ENCODE peak calls at places on chromosome 15, in five cellular contexts. One of them, this sample, is unnamed.

GRCh38 chr15:95624100-95624499 is 706.4 kb upstream of the NR2F2 start:
- DNase-seq in GM12865: no peak
- DNase-seq in cardiac muscle cell: no peak
- DNase-seq in activated naive CD8-positive, alpha-beta T cell treated with anti-CD3 and anti-CD28 coated beads, Interleukin-2, amount 50 U/mL, for 24 hours: no peak
- DNase-seq in lower lobe of right lung: no peak
- DNase-seq in this sample: no peak

GRCh38 chr15:79091204-79091867 is 756 bp upstream of the RASGRF1 start:
- DNase-seq in GM12865: peak
- DNase-seq in cardiac muscle cell: peak
- DNase-seq in activated naive CD8-positive, alpha-beta T cell treated with anti-CD3 and anti-CD28 coated beads, Interleukin-2, amount 50 U/mL, for 24 hours: peak
- DNase-seq in lower lobe of right lung: no peak
- DNase-seq in this sample: peak

GRCh38 chr15:92652576-92652966 is 3.0 kb downstream of the FAM174B start:
- DNase-seq in GM12865: no peak
- DNase-seq in cardiac muscle cell: no peak
- DNase-seq in activated naive CD8-positive, alpha-beta T cell treated with anti-CD3 and anti-CD28 coated beads, Interleukin-2, amount 50 U/mL, for 24 hours: no peak
- DNase-seq in lower lobe of right lung: no peak
- DNase-seq in this sample: no peak

GRCh38 chr15:81334768-81335447 is 11.0 kb upstream of the STARD5 start:
- DNase-seq in GM12865: no peak
- DNase-seq in cardiac muscle cell: peak
- DNase-seq in activated naive CD8-positive, alpha-beta T cell treated with anti-CD3 and anti-CD28 coated beads, Interleukin-2, amount 50 U/mL, for 24 hours: no peak
- DNase-seq in lower lobe of right lung: no peak
- DNase-seq in this sample: no peak

GRCh38 chr15:85412956-85413854 is 32.8 kb downstream of the AKAP13 start:
- DNase-seq in GM12865: peak
- DNase-seq in cardiac muscle cell: peak
- DNase-seq in activated naive CD8-positive, alpha-beta T cell treated with anti-CD3 and anti-CD28 coated beads, Interleukin-2, amount 50 U/mL, for 24 hours: peak
- DNase-seq in lower lobe of right lung: peak
- DNase-seq in this sample: peak

GRCh38 chr15:74317820-74318375 is 49.5 kb downstream of the CYP11A1 start:
- DNase-seq in GM12865: no peak
- DNase-seq in cardiac muscle cell: peak
- DNase-seq in activated naive CD8-positive, alpha-beta T cell treated with anti-CD3 and anti-CD28 coated beads, Interleukin-2, amount 50 U/mL, for 24 hours: no peak
- DNase-seq in lower lobe of right lung: no peak
- DNase-seq in this sample: no peak

GRCh38 chr15:61309236-61310016 is 80.3 kb upstream of the RORA start:
- DNase-seq in GM12865: no peak
- DNase-seq in cardiac muscle cell: no peak
- DNase-seq in activated naive CD8-positive, alpha-beta T cell treated with anti-CD3 and anti-CD28 coated beads, Interleukin-2, amount 50 U/mL, for 24 hours: no peak
- DNase-seq in lower lobe of right lung: no peak
- DNase-seq in this sample: no peak

GRCh38 chr15:52284164-52284563 is 11.4 kb downstream of the MYO5C start:
- DNase-seq in GM12865: no peak
- DNase-seq in cardiac muscle cell: peak
- DNase-seq in activated naive CD8-positive, alpha-beta T cell treated with anti-CD3 and anti-CD28 coated beads, Interleukin-2, amount 50 U/mL, for 24 hours: no peak
- DNase-seq in lower lobe of right lung: no peak
- DNase-seq in this sample: no peak

GRCh38 chr15:84022516-84022915 is 213.1 kb upstream of the GOLGA6L4 start:
- DNase-seq in GM12865: no peak
- DNase-seq in cardiac muscle cell: no peak
- DNase-seq in activated naive CD8-positive, alpha-beta T cell treated with anti-CD3 and anti-CD28 coated beads, Interleukin-2, amount 50 U/mL, for 24 hours: no peak
- DNase-seq in lower lobe of right lung: no peak
- DNase-seq in this sample: no peak

GRCh38 chr15:48856947-48857346 is 21.0 kb upstream of the EID1 start:
- DNase-seq in GM12865: no peak
- DNase-seq in cardiac muscle cell: peak
- DNase-seq in activated naive CD8-positive, alpha-beta T cell treated with anti-CD3 and anti-CD28 coated beads, Interleukin-2, amount 50 U/mL, for 24 hours: no peak
- DNase-seq in lower lobe of right lung: no peak
- DNase-seq in this sample: no peak

GRCh38 chr15:91948001-91948608 is 94.6 kb downstream of the SLCO3A1 start:
- DNase-seq in GM12865: no peak
- DNase-seq in cardiac muscle cell: peak
- DNase-seq in activated naive CD8-positive, alpha-beta T cell treated with anti-CD3 and anti-CD28 coated beads, Interleukin-2, amount 50 U/mL, for 24 hours: no peak
- DNase-seq in lower lobe of right lung: no peak
- DNase-seq in this sample: peak

GRCh38 chr15:80202016-80202315 is 49.2 kb downstream of the FAH start:
- DNase-seq in GM12865: no peak
- DNase-seq in cardiac muscle cell: no peak
- DNase-seq in activated naive CD8-positive, alpha-beta T cell treated with anti-CD3 and anti-CD28 coated beads, Interleukin-2, amount 50 U/mL, for 24 hours: no peak
- DNase-seq in lower lobe of right lung: no peak
- DNase-seq in this sample: no peak

GRCh38 chr15:41520636-41521035 is 7.0 kb upstream of the LTK start:
- DNase-seq in GM12865: no peak
- DNase-seq in cardiac muscle cell: no peak
- DNase-seq in activated naive CD8-positive, alpha-beta T cell treated with anti-CD3 and anti-CD28 coated beads, Interleukin-2, amount 50 U/mL, for 24 hours: no peak
- DNase-seq in lower lobe of right lung: no peak
- DNase-seq in this sample: no peak

GRCh38 chr15:34588046-34588674 is 4.7 kb upstream of the GOLGA8B start:
- DNase-seq in GM12865: peak
- DNase-seq in cardiac muscle cell: peak
- DNase-seq in activated naive CD8-positive, alpha-beta T cell treated with anti-CD3 and anti-CD28 coated beads, Interleukin-2, amount 50 U/mL, for 24 hours: peak
- DNase-seq in lower lobe of right lung: no peak
- DNase-seq in this sample: peak

GRCh38 chr15:90883971-90884718 is at the start of gene FES:
- DNase-seq in GM12865: no peak
- DNase-seq in cardiac muscle cell: peak
- DNase-seq in activated naive CD8-positive, alpha-beta T cell treated with anti-CD3 and anti-CD28 coated beads, Interleukin-2, amount 50 U/mL, for 24 hours: no peak
- DNase-seq in lower lobe of right lung: peak
- DNase-seq in this sample: no peak

GRCh38 chr15:65372787-65373067 is 5.1 kb downstream of the IGDCC3 start:
- DNase-seq in GM12865: no peak
- DNase-seq in cardiac muscle cell: no peak
- DNase-seq in activated naive CD8-positive, alpha-beta T cell treated with anti-CD3 and anti-CD28 coated beads, Interleukin-2, amount 50 U/mL, for 24 hours: no peak
- DNase-seq in lower lobe of right lung: no peak
- DNase-seq in this sample: no peak

GRCh38 chr15:24823473-24823872 is 131.3 kb upstream of the SNRPN start:
- DNase-seq in GM12865: no peak
- DNase-seq in cardiac muscle cell: no peak
- DNase-seq in activated naive CD8-positive, alpha-beta T cell treated with anti-CD3 and anti-CD28 coated beads, Interleukin-2, amount 50 U/mL, for 24 hours: no peak
- DNase-seq in lower lobe of right lung: no peak
- DNase-seq in this sample: peak

GRCh38 chr15:47750030-47750739 is 32.9 kb downstream of the SEMA6D start:
- DNase-seq in GM12865: no peak
- DNase-seq in cardiac muscle cell: peak
- DNase-seq in activated naive CD8-positive, alpha-beta T cell treated with anti-CD3 and anti-CD28 coated beads, Interleukin-2, amount 50 U/mL, for 24 hours: no peak
- DNase-seq in lower lobe of right lung: no peak
- DNase-seq in this sample: no peak

GRCh38 chr15:92228830-92229229 is 164.9 kb upstream of the ST8SIA2 start:
- DNase-seq in GM12865: no peak
- DNase-seq in cardiac muscle cell: no peak
- DNase-seq in activated naive CD8-positive, alpha-beta T cell treated with anti-CD3 and anti-CD28 coated beads, Interleukin-2, amount 50 U/mL, for 24 hours: no peak
- DNase-seq in lower lobe of right lung: no peak
- DNase-seq in this sample: no peak

GRCh38 chr15:77863491-77864105 is 213.9 kb downstream of the TBC1D2B start:
- DNase-seq in GM12865: no peak
- DNase-seq in cardiac muscle cell: no peak
- DNase-seq in activated naive CD8-positive, alpha-beta T cell treated with anti-CD3 and anti-CD28 coated beads, Interleukin-2, amount 50 U/mL, for 24 hours: no peak
- DNase-seq in lower lobe of right lung: no peak
- DNase-seq in this sample: no peak

GRCh38 chr15:75646944-75647364 is 758 bp upstream of the SNX33 start:
- DNase-seq in GM12865: no peak
- DNase-seq in cardiac muscle cell: no peak
- DNase-seq in activated naive CD8-positive, alpha-beta T cell treated with anti-CD3 and anti-CD28 coated beads, Interleukin-2, amount 50 U/mL, for 24 hours: no peak
- DNase-seq in lower lobe of right lung: peak
- DNase-seq in this sample: peak

GRCh38 chr15:89105147-89105546 is 16.9 kb downstream of the ABHD2 start:
- DNase-seq in GM12865: no peak
- DNase-seq in cardiac muscle cell: peak
- DNase-seq in activated naive CD8-positive, alpha-beta T cell treated with anti-CD3 and anti-CD28 coated beads, Interleukin-2, amount 50 U/mL, for 24 hours: no peak
- DNase-seq in lower lobe of right lung: no peak
- DNase-seq in this sample: no peak

GRCh38 chr15:70558406-70559222 is 204.7 kb downstream of the UACA start:
- DNase-seq in GM12865: no peak
- DNase-seq in cardiac muscle cell: no peak
- DNase-seq in activated naive CD8-positive, alpha-beta T cell treated with anti-CD3 and anti-CD28 coated beads, Interleukin-2, amount 50 U/mL, for 24 hours: no peak
- DNase-seq in lower lobe of right lung: no peak
- DNase-seq in this sample: no peak

GRCh38 chr15:56243117-56243773 is 434 bp downstream of the RFX7 start:
- DNase-seq in GM12865: peak
- DNase-seq in cardiac muscle cell: peak
- DNase-seq in activated naive CD8-positive, alpha-beta T cell treated with anti-CD3 and anti-CD28 coated beads, Interleukin-2, amount 50 U/mL, for 24 hours: peak
- DNase-seq in lower lobe of right lung: peak
- DNase-seq in this sample: peak

GRCh38 chr15:88878720-88879184 is 16.6 kb downstream of the HAPLN3 start:
- DNase-seq in GM12865: peak
- DNase-seq in cardiac muscle cell: peak
- DNase-seq in activated naive CD8-positive, alpha-beta T cell treated with anti-CD3 and anti-CD28 coated beads, Interleukin-2, amount 50 U/mL, for 24 hours: peak
- DNase-seq in lower lobe of right lung: no peak
- DNase-seq in this sample: no peak

GRCh38 chr15:90650117-90650955 is 66.8 kb upstream of the BLM start:
- DNase-seq in GM12865: no peak
- DNase-seq in cardiac muscle cell: peak
- DNase-seq in activated naive CD8-positive, alpha-beta T cell treated with anti-CD3 and anti-CD28 coated beads, Interleukin-2, amount 50 U/mL, for 24 hours: no peak
- DNase-seq in lower lobe of right lung: no peak
- DNase-seq in this sample: no peak

GRCh38 chr15:44738340-44738984 is 2.1 kb downstream of the TRIM69 start:
- DNase-seq in GM12865: peak
- DNase-seq in cardiac muscle cell: peak
- DNase-seq in activated naive CD8-positive, alpha-beta T cell treated with anti-CD3 and anti-CD28 coated beads, Interleukin-2, amount 50 U/mL, for 24 hours: no peak
- DNase-seq in lower lobe of right lung: no peak
- DNase-seq in this sample: peak

GRCh38 chr15:63050737-63051700 is 8.5 kb downstream of the TPM1 start:
- DNase-seq in GM12865: no peak
- DNase-seq in cardiac muscle cell: peak
- DNase-seq in activated naive CD8-positive, alpha-beta T cell treated with anti-CD3 and anti-CD28 coated beads, Interleukin-2, amount 50 U/mL, for 24 hours: no peak
- DNase-seq in lower lobe of right lung: no peak
- DNase-seq in this sample: no peak

GRCh38 chr15:61367953-61368352 is 138.9 kb upstream of the RORA start:
- DNase-seq in GM12865: no peak
- DNase-seq in cardiac muscle cell: no peak
- DNase-seq in activated naive CD8-positive, alpha-beta T cell treated with anti-CD3 and anti-CD28 coated beads, Interleukin-2, amount 50 U/mL, for 24 hours: no peak
- DNase-seq in lower lobe of right lung: no peak
- DNase-seq in this sample: peak

GRCh38 chr15:98151098-98151497 is 190.6 kb downstream of the ARRDC4 start:
- DNase-seq in GM12865: no peak
- DNase-seq in cardiac muscle cell: no peak
- DNase-seq in activated naive CD8-positive, alpha-beta T cell treated with anti-CD3 and anti-CD28 coated beads, Interleukin-2, amount 50 U/mL, for 24 hours: no peak
- DNase-seq in lower lobe of right lung: no peak
- DNase-seq in this sample: no peak

GRCh38 chr15:90084876-90085423 is 17.3 kb downstream of the IDH2 start:
- DNase-seq in GM12865: no peak
- DNase-seq in cardiac muscle cell: no peak
- DNase-seq in activated naive CD8-positive, alpha-beta T cell treated with anti-CD3 and anti-CD28 coated beads, Interleukin-2, amount 50 U/mL, for 24 hours: no peak
- DNase-seq in lower lobe of right lung: no peak
- DNase-seq in this sample: no peak

GRCh38 chr15:27176785-27177406 is 205.9 kb downstream of the GABRG3 start:
- DNase-seq in GM12865: no peak
- DNase-seq in cardiac muscle cell: no peak
- DNase-seq in activated naive CD8-positive, alpha-beta T cell treated with anti-CD3 and anti-CD28 coated beads, Interleukin-2, amount 50 U/mL, for 24 hours: no peak
- DNase-seq in lower lobe of right lung: no peak
- DNase-seq in this sample: no peak

GRCh38 chr15:96409231-96410138 is 79.0 kb downstream of the NR2F2 start:
- DNase-seq in GM12865: no peak
- DNase-seq in cardiac muscle cell: peak
- DNase-seq in activated naive CD8-positive, alpha-beta T cell treated with anti-CD3 and anti-CD28 coated beads, Interleukin-2, amount 50 U/mL, for 24 hours: no peak
- DNase-seq in lower lobe of right lung: no peak
- DNase-seq in this sample: no peak

GRCh38 chr15:38867556-38867955 is 302.9 kb upstream of the RASGRP1 start:
- DNase-seq in GM12865: no peak
- DNase-seq in cardiac muscle cell: no peak
- DNase-seq in activated naive CD8-positive, alpha-beta T cell treated with anti-CD3 and anti-CD28 coated beads, Interleukin-2, amount 50 U/mL, for 24 hours: no peak
- DNase-seq in lower lobe of right lung: no peak
- DNase-seq in this sample: no peak

GRCh38 chr15:56428821-56429458 is 36.0 kb downstream of the MNS1 start:
- DNase-seq in GM12865: peak
- DNase-seq in cardiac muscle cell: peak
- DNase-seq in activated naive CD8-positive, alpha-beta T cell treated with anti-CD3 and anti-CD28 coated beads, Interleukin-2, amount 50 U/mL, for 24 hours: no peak
- DNase-seq in lower lobe of right lung: no peak
- DNase-seq in this sample: peak

GRCh38 chr15:49044761-49045571 is 1.3 kb downstream of the SECISBP2L start:
- DNase-seq in GM12865: no peak
- DNase-seq in cardiac muscle cell: peak
- DNase-seq in activated naive CD8-positive, alpha-beta T cell treated with anti-CD3 and anti-CD28 coated beads, Interleukin-2, amount 50 U/mL, for 24 hours: no peak
- DNase-seq in lower lobe of right lung: no peak
- DNase-seq in this sample: peak

GRCh38 chr15:67063689-67064606 is 1.5 kb upstream of the SMAD3 start:
- DNase-seq in GM12865: no peak
- DNase-seq in cardiac muscle cell: no peak
- DNase-seq in activated naive CD8-positive, alpha-beta T cell treated with anti-CD3 and anti-CD28 coated beads, Interleukin-2, amount 50 U/mL, for 24 hours: no peak
- DNase-seq in lower lobe of right lung: peak
- DNase-seq in this sample: peak

GRCh38 chr15:88334436-88334835 is 77.9 kb upstream of the NTRK3 start:
- DNase-seq in GM12865: no peak
- DNase-seq in cardiac muscle cell: no peak
- DNase-seq in activated naive CD8-positive, alpha-beta T cell treated with anti-CD3 and anti-CD28 coated beads, Interleukin-2, amount 50 U/mL, for 24 hours: no peak
- DNase-seq in lower lobe of right lung: no peak
- DNase-seq in this sample: peak

GRCh38 chr15:64864080-64864479 is 22.4 kb downstream of the PLEKHO2 start:
- DNase-seq in GM12865: no peak
- DNase-seq in cardiac muscle cell: no peak
- DNase-seq in activated naive CD8-positive, alpha-beta T cell treated with anti-CD3 and anti-CD28 coated beads, Interleukin-2, amount 50 U/mL, for 24 hours: no peak
- DNase-seq in lower lobe of right lung: no peak
- DNase-seq in this sample: no peak

This sample was measured in G401.